ENCODE peak calls at places on chromosome 3, in eight cellular contexts. K is NCI-H1048, N is kidney glomerular epithelial cell, F is dorsolateral prefrontal cortex, X is psoas muscle, P is MG63, U is cardiac septum, B is left lobe of liver. I is an unnamed sample.

GRCh38 chr3:64158334-64158733 is 66.9 kb downstream of the PRICKLE2 start:
- DNase-seq in K (no peak), N (no peak), F (no peak), X (no peak), P (peak), U (no peak), B (no peak), I (no peak)

GRCh38 chr3:133931084-133931483 is 35.4 kb upstream of the RAB6B start:
- DNase-seq in K (no peak), N (no peak), F (no peak), X (no peak), P (no peak), U (no peak), B (peak), I (no peak)

GRCh38 chr3:15064299-15064834 is 748 bp downstream of the MRPS25 start:
- DNase-seq in K (no peak), N (peak), F (no peak), X (peak), P (peak), U (no peak), B (no peak), I (no peak)

GRCh38 chr3:43345877-43346276 is 59.5 kb downstream of the SNRK start:
- DNase-seq in K (no peak), N (no peak), F (no peak), X (no peak), P (no peak), U (peak), B (no peak), I (no peak)

GRCh38 chr3:184133840-184134745 is 1.1 kb upstream of the EIF2B5 start:
- DNase-seq in K (peak), N (peak), F (peak), X (peak), P (peak), U (peak), B (peak), I (no peak)

GRCh38 chr3:101940521-101940992 is 91.2 kb downstream of the NFKBIZ start:
- DNase-seq in K (no peak), N (peak), F (no peak), X (peak), P (peak), U (peak), B (no peak), I (peak)

GRCh38 chr3:50193746-50194127 is 2.3 kb downstream of the GNAT1 start:
- DNase-seq in K (no peak), N (no peak), F (no peak), X (no peak), P (no peak), U (no peak), B (no peak), I (no peak)

GRCh38 chr3:70298385-70298784 is 14.1 kb downstream of the MDFIC2 start:
- DNase-seq in K (no peak), N (no peak), F (no peak), X (no peak), P (no peak), U (no peak), B (no peak), I (no peak)

GRCh38 chr3:172939651-172940293 is 189.2 kb downstream of the ECT2 start:
- DNase-seq in K (no peak), N (peak), F (no peak), X (no peak), P (no peak), U (no peak), B (no peak), I (no peak)

GRCh38 chr3:192830279-192831110 is 87.2 kb downstream of the MB21D2 start:
- DNase-seq in K (no peak), N (no peak), F (no peak), X (no peak), P (no peak), U (no peak), B (no peak), I (peak)

GRCh38 chr3:12350151-12350813 is 61.4 kb downstream of the PPARG start:
- DNase-seq in K (no peak), N (no peak), F (no peak), X (no peak), P (no peak), U (no peak), B (peak), I (no peak)

GRCh38 chr3:193971268-193971751 is 164.6 kb upstream of the HES1 start:
- DNase-seq in K (no peak), N (peak), F (no peak), X (no peak), P (peak), U (no peak), B (no peak), I (no peak)

GRCh38 chr3:120198305-120198878 is 86.6 kb downstream of the GPR156 start:
- DNase-seq in K (no peak), N (peak), F (no peak), X (no peak), P (no peak), U (no peak), B (no peak), I (no peak)

GRCh38 chr3:186772886-186773417 is 10.4 kb upstream of the EIF4A2 start:
- DNase-seq in K (no peak), N (no peak), F (peak), X (peak), P (peak), U (peak), B (peak), I (no peak)